ENCODE peak calls at places on chromosomes 2 and 18, in six cellular contexts. H, J, D, M, O and S are unnamed samples.

GRCh38 chr2:186748354-186748753 is 54.5 kb downstream of the FAM171B start:
- DNase-seq in H (no peak), J (no peak), D (no peak), M (peak; percentile 53), O (no peak), S (no peak)

GRCh38 chr2:157190151-157190550 is 67.4 kb upstream of the GALNT5 start:
- DNase-seq in H (peak; percentile 44), J (no peak), D (no peak), M (no peak), O (no peak), S (no peak)

GRCh38 chr2:226423498-226423960 is 376.1 kb downstream of the IRS1 start:
- DNase-seq in H (no peak), J (no peak), D (peak; percentile 20), M (peak; percentile 77), O (no peak), S (no peak)

GRCh38 chr2:176009445-176009844 is 7.4 kb upstream of the LNPK start:
- DNase-seq in H (no peak), J (no peak), D (no peak), M (no peak), O (no peak), S (no peak)

GRCh38 chr2:199485732-199486335 is 28.1 kb upstream of the SATB2 start:
- DNase-seq in H (no peak), J (no peak), D (no peak), M (peak; percentile 69), O (peak; percentile 28), S (no peak)

GRCh38 chr2:157304811-157305712 is 20.6 kb downstream of the ERMN start:
- DNase-seq in H (no peak), J (no peak), D (no peak), M (no peak), O (no peak), S (no peak)

GRCh38 chr2:165240927-165241326 is 1.7 kb downstream of the SCN2A start:
- DNase-seq in H (no peak), J (no peak), D (no peak), M (no peak), O (no peak), S (no peak)

GRCh38 chr2:163641986-163642385 is 93.8 kb downstream of the FIGN start:
- DNase-seq in H (peak; percentile 34), J (no peak), D (no peak), M (no peak), O (no peak), S (no peak)

GRCh38 chr2:134621939-134622705 is 96.7 kb downstream of the TMEM163 start:
- DNase-seq in H (no peak), J (no peak), D (no peak), M (no peak), O (no peak), S (no peak)

GRCh38 chr2:41294331-41294730 is 753.5 kb upstream of the PKDCC start:
- DNase-seq in H (no peak), J (no peak), D (no peak), M (no peak), O (no peak), S (no peak)

GRCh38 chr2:230866704-230867561 is 2.2 kb downstream of the ITM2C start:
- DNase-seq in H (no peak), J (peak; percentile 39), D (peak; percentile 57), M (peak; percentile 28), O (no peak), S (no peak)

GRCh38 chr2:1633936-1634587 is 110.3 kb downstream of the PXDN start:
- DNase-seq in H (no peak), J (no peak), D (no peak), M (no peak), O (no peak), S (no peak)

GRCh38 chr18:80159713-80160636 is 50.9 kb downstream of the ADNP2 start:
- DNase-seq in H (no peak), J (no peak), D (no peak), M (no peak), O (peak; percentile 32), S (no peak)

GRCh38 chr2:169507698-169508097 is 1.8 kb upstream of the KLHL41 start:
- DNase-seq in H (peak; percentile 53), J (no peak), D (no peak), M (peak; percentile 35), O (no peak), S (no peak)

GRCh38 chr2:231781798-231782726 is 980 bp upstream of the PDE6D start:
- DNase-seq in H (peak; percentile 40), J (no peak), D (no peak), M (peak; percentile 17), O (no peak), S (no peak)

GRCh38 chr2:7378642-7379041 is 461.4 kb downstream of the RNF144A start:
- DNase-seq in H (no peak), J (no peak), D (no peak), M (peak; percentile 32), O (no peak), S (no peak)

GRCh38 chr18:53148056-53148574 is 808.1 kb downstream of the DCC start:
- DNase-seq in H (no peak), J (no peak), D (no peak), M (no peak), O (no peak), S (no peak)